ENCODE peak calls at places on chromosomes 1 and 21, in four cellular contexts. One of them, this sample, is unnamed.

GRCh38 chr1:48947761-48948537 is 171.3 kb upstream of the BEND5 start:
- DNase-seq in K562: no peak
- DNase-seq in WTC11: peak; percentile 14
- DNase-seq in A549: no peak
- DNase-seq in this sample: no peak

GRCh38 chr1:209380396-209380795 is 203.1 kb upstream of the CAMK1G start:
- DNase-seq in A549: no peak
- DNase-seq in K562: no peak
- DNase-seq in WTC11: no peak
- DNase-seq in this sample: no peak

GRCh38 chr1:19814244-19814661 is 830 bp downstream of the RNF186 start:
- DNase-seq in A549: no peak
- DNase-seq in WTC11: no peak
- DNase-seq in K562: no peak
- DNase-seq in this sample: no peak

GRCh38 chr1:209703834-209704504 is 677 bp upstream of the HSD11B1 start:
- DNase-seq in A549: no peak
- DNase-seq in K562: no peak
- DNase-seq in WTC11: no peak
- DNase-seq in this sample: no peak

GRCh38 chr1:65691962-65692361 is 100.7 kb upstream of the PDE4B start:
- DNase-seq in WTC11: no peak
- DNase-seq in A549: no peak
- DNase-seq in K562: no peak
- DNase-seq in this sample: no peak

GRCh38 chr1:226512076-226512728 is 36.4 kb upstream of the STUM start:
- DNase-seq in A549: no peak
- DNase-seq in WTC11: no peak
- DNase-seq in K562: no peak
- DNase-seq in this sample: no peak

GRCh38 chr1:7893529-7894180 is 40.8 kb upstream of the UTS2 start:
- DNase-seq in WTC11: no peak
- DNase-seq in K562: no peak
- DNase-seq in A549: no peak
- DNase-seq in this sample: no peak

GRCh38 chr1:111249960-111250359 is 22.4 kb downstream of the CHI3L2 start:
- DNase-seq in A549: no peak
- DNase-seq in K562: no peak
- DNase-seq in WTC11: no peak
- DNase-seq in this sample: peak; percentile 76

GRCh38 chr21:36425286-36425685 is 40.1 kb downstream of the CHAF1B start:
- DNase-seq in A549: no peak
- DNase-seq in K562: no peak
- DNase-seq in WTC11: no peak
- DNase-seq in this sample: no peak

DNA sequence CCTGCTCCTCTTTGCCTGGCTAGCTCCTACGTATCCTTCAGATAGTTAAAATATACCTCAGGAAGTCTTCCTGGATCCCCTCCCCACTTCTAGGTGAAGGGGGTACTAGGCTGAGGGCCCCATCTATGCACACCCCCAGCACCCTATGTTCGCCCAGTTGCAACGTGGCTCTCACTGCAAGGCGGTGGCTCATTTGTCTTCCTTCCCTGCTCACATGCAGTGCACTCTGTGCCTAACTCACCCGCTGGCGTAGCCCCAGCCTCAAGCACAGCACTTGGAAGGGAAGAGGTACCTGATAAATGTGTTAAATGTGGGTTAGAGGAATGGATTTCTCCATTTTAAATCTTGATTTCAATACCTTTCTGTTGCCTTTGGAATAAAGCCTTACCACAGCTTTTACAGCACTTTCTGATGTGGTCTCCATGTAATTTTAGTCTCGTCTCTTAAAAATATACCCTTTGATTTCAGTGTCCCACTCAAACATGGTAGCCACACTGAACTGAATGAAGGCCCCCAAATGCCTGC is 39.3 kb downstream of the L1TD1 start:
- DNase-seq in A549: no peak
- DNase-seq in WTC11: no peak
- DNase-seq in K562: no peak
- DNase-seq in this sample: no peak
- TF ChIP-seq HMGXB4 in A549: no peak
- TF ChIP-seq HMGXB4 in WTC11: no peak
- TF ChIP-seq HMGXB4 in K562: no peak
- TF ChIP-seq HMGXB4 in this sample: no peak

DNA sequence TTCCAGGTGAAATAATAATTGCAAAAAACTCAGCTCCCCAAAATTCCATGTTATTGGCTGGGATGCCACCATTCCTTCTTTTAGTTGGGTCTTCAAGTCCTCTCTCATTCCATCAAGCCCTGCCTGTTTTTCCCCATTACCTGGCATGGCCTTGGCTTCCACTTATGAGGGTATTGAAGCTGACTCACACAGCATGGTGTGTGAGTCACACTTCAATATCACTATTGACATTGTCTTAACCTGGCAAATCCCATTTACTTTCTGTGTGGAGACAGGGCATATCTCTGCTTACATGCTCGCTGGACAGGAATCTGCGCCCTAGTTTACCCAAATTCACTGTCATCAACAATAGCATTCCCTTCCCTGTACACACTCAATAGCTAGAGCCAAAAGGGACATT is 1806.8 kb downstream of the BRINP3 start:
- DNase-seq in WTC11: no peak
- DNase-seq in A549: no peak
- DNase-seq in K562: no peak
- DNase-seq in this sample: peak; percentile 4
- TF ChIP-seq HMGXB4 in WTC11: no peak
- TF ChIP-seq HMGXB4 in A549: no peak
- TF ChIP-seq HMGXB4 in K562: no peak
- TF ChIP-seq HMGXB4 in this sample: no peak

GRCh38 chr1:12772520-12772919 is 1.0 kb upstream of the PRAMEF12 start:
- DNase-seq in A549: no peak
- DNase-seq in K562: no peak
- DNase-seq in WTC11: no peak
- DNase-seq in this sample: no peak
- TF ChIP-seq HMGXB4 in A549: no peak
- TF ChIP-seq HMGXB4 in K562: no peak
- TF ChIP-seq HMGXB4 in WTC11: no peak
- TF ChIP-seq HMGXB4 in this sample: no peak

DNA sequence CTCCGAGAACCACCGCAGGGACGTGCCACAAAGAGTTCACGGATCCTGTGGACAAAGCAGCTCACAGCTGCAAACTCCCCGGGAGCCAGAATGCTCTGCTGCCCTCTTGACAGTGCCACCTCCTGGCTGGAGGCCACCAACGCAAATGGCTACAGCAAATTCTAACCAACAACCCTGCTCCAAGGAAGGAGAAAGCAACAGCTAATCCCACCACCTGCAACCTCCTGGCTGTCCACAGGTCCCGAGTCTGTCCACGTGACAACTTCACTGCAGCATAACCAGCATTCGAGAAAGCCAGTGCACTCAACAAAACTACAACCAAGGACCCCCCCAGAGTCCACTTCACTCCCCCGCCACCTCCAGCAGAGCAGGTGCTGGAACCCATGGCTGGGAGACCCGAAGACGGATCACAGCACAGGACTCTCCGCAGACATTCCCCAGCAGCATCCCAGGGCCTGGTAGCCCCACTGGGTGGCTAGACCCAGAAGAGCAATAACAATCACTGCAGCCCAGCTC is 17.3 kb downstream of the POFUT2 start:
- DNase-seq in K562: no peak
- DNase-seq in WTC11: peak; percentile 48
- DNase-seq in A549: no peak
- DNase-seq in this sample: no peak
- TF ChIP-seq HMGXB4 in K562: no peak
- TF ChIP-seq HMGXB4 in WTC11: no peak
- TF ChIP-seq HMGXB4 in A549: no peak
- TF ChIP-seq HMGXB4 in this sample: no peak

GRCh38 chr1:90881034-90881433 is 140.8 kb downstream of the ZNF644 start:
- DNase-seq in WTC11: no peak
- DNase-seq in A549: no peak
- DNase-seq in K562: no peak
- DNase-seq in this sample: no peak

GRCh38 chr1:90876098-90876497 is 145.7 kb downstream of the ZNF644 start:
- DNase-seq in A549: no peak
- DNase-seq in K562: no peak
- DNase-seq in WTC11: no peak
- DNase-seq in this sample: no peak

DNA sequence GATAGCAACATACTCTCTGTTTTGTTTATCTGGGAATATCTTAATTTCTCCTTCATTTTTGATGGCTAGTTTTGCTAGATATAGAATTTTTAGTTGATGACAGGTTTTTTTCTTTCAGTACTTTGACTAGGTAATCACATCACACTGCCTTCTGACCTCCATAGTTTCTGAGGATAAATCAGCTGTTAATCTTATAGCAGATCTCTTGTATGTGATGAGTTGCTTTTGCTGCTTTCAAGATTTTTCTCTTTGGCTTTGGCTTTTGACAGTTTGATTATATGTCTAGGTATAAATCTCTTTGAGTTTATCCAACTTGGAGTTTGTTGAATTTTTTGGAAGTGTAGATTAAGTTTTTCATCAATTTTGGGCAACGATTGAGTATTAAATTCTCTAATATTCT is 142.6 kb downstream of the ZNF644 start:
- DNase-seq in A549: no peak
- DNase-seq in WTC11: no peak
- DNase-seq in K562: peak; percentile 12
- DNase-seq in this sample: no peak
- TF ChIP-seq HMGXB4 in A549: no peak
- TF ChIP-seq HMGXB4 in WTC11: no peak
- TF ChIP-seq HMGXB4 in K562: no peak
- TF ChIP-seq HMGXB4 in this sample: no peak

GRCh38 chr1:148317288-148317985 is 165.4 kb upstream of the NBPF11 start:
- DNase-seq in WTC11: peak; percentile 51
- DNase-seq in A549: no peak
- DNase-seq in K562: no peak
- DNase-seq in this sample: no peak

GRCh38 chr1:148318900-148319242 is 164.2 kb downstream of the PPIAL4G start:
- DNase-seq in WTC11: no peak
- DNase-seq in K562: no peak
- DNase-seq in A549: no peak
- DNase-seq in this sample: no peak

GRCh38 chr1:148315081-148315811 is 163.2 kb upstream of the NBPF11 start:
- DNase-seq in K562: no peak
- DNase-seq in WTC11: no peak
- DNase-seq in A549: no peak
- DNase-seq in this sample: no peak

DNA sequence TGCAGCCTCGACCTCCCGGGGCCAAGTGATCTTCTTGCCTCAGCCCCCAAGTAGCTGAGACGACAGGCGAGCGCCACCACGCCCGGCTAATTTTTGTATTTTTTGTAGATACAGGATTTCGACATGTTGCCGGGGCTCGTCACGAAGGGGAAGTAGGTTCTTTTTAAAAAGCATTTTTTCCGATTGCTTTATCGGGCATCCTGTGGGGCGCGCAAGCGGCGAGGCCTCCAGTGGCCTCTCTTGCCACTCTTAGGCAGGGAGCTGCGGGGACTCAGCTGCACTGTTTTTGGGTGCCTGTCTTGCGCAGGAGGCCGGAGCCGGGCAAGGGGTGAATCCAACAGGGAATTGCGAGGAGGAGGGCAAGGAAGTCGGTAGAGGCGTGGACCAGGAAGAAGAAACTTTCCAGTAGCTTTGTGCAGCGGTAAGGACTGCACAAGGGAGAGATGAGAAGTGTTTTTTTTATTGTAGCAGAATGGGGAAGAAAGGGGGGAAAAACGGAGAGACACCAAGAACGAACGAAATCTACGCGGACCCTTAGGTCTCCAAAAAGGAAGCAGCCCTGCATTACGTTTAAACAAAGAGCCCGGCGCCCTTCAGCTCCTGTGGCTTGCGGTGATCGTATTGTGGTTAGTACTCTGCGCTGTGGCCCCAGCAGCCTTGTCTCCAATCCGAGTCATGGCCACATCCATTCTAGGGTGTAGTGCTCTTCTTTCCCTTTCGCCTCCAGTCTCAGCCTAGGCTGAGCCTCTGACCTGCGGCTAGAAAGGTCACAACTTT is 164.8 kb downstream of the PPIAL4G start:
- DNase-seq in WTC11: peak; percentile 48
- DNase-seq in K562: no peak
- DNase-seq in A549: no peak
- DNase-seq in this sample: no peak
- TF ChIP-seq HMGXB4 in WTC11: no peak
- TF ChIP-seq HMGXB4 in K562: no peak
- TF ChIP-seq HMGXB4 in A549: no peak
- TF ChIP-seq HMGXB4 in this sample: no peak

DNA sequence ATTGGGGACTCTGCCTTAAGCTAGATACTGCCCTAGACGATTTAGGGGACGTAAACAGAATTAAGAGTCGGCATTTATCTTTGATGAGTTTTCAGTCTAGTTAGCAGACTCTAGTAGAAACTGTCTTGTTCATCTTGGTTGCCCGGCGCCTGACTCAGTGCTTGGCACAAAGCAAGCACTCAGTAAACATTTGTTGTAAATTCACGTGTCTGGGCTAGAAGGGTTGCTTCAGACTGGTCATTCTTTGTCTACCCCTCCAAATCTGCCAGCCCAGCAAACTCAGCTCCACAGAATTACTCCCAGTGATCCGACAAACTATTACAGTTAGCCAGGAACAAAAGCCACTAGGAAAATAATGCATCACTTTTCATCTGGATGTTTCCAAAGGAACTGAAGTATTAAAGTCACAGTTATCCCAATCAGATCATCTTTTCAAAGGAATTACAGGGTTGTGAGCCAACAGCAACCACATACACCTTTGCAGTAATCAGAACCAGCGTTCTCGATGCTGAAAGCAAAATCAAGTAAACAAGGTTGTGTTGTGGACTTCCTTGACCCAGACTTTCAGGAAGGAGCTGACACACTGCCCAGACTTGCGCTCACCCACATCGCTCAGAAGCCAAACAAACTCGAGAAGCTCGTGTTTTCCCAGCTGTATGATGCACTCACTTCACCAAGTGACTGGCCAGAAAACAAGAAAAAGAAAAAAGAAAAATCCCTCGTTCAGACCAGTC is 66.5 kb upstream of the GADD45A start:
- DNase-seq in WTC11: no peak
- DNase-seq in A549: no peak
- DNase-seq in K562: no peak
- DNase-seq in this sample: no peak
- TF ChIP-seq HMGXB4 in WTC11: no peak
- TF ChIP-seq HMGXB4 in A549: no peak
- TF ChIP-seq HMGXB4 in K562: no peak
- TF ChIP-seq HMGXB4 in this sample: no peak